ENCODE peak calls at places on chromosome 9, in four cellular contexts. R is HepG2, I is HCT116, J is GM12878. O is an unnamed sample.

GRCh38 chr9:113187935-113188595 is 33.0 kb downstream of the FKBP15 start:
- DNase-seq in I (peak; percentile 6), R (peak; percentile 4), J (no peak), O (peak; percentile 90)

GRCh38 chr9:113956901-113957777 is 81.0 kb downstream of the ZNF618 start:
- DNase-seq in I (no peak), R (no peak), J (no peak), O (no peak)

GRCh38 chr9:123269316-123269715 is 930 bp upstream of the STRBP start:
- DNase-seq in I (no peak), R (no peak), J (no peak), O (peak; percentile 16)

GRCh38 chr9:77221431-77221830 is 44.1 kb downstream of the VPS13A start:
- DNase-seq in J (no peak), R (no peak), I (no peak), O (no peak)

GRCh38 chr9:130137870-130138653 is 34.1 kb upstream of the NCS1 start:
- DNase-seq in J (no peak), R (no peak), I (no peak), O (peak; percentile 24)

GRCh38 chr9:35490155-35490909 is 421 bp downstream of the RUSC2 start:
- DNase-seq in I (no peak), J (no peak), R (no peak), O (no peak)

GRCh38 chr9:34612788-34613390 is 992 bp upstream of the RPP25L start:
- DNase-seq in R (peak; percentile 73), J (no peak), I (peak; percentile 54), O (peak; percentile 93)

GRCh38 chr9:115378758-115379157 is 260.8 kb upstream of the TNC start:
- DNase-seq in J (no peak), I (no peak), R (no peak), O (no peak)

GRCh38 chr9:12133416-12133815 is 559.8 kb upstream of the TYRP1 start:
- DNase-seq in R (no peak), J (no peak), I (no peak), O (no peak)

GRCh38 chr9:2559212-2560152 is 62.1 kb upstream of the VLDLR start:
- DNase-seq in J (no peak), R (no peak), I (no peak), O (no peak)

GRCh38 chr9:88852794-88853193 is 138.5 kb upstream of the S1PR3 start:
- DNase-seq in R (no peak), I (peak; percentile 2), J (no peak), O (peak; percentile 28)

GRCh38 chr9:87059740-87060139 is 112.4 kb upstream of the GAS1 start:
- DNase-seq in J (no peak), I (no peak), R (no peak), O (no peak)

GRCh38 chr9:88835038-88835466 is 156.2 kb upstream of the S1PR3 start:
- DNase-seq in J (peak; percentile 19), I (no peak), R (no peak), O (peak; percentile 86)

GRCh38 chr9:124659099-124659659 is 111.9 kb downstream of the NR6A1 start:
- DNase-seq in R (peak; percentile 93), J (peak; percentile 81), I (no peak), O (peak; percentile 95)

GRCh38 chr9:77817590-77818311 is 169.6 kb upstream of the GNA14 start:
- DNase-seq in R (no peak), J (no peak), I (no peak), O (no peak)

GRCh38 chr9:522658-523057 is 308.0 kb downstream of the DOCK8 start:
- DNase-seq in R (no peak), I (no peak), J (no peak), O (no peak)

GRCh38 chr9:107935931-107936330 is 446.4 kb upstream of the KLF4 start:
- DNase-seq in I (no peak), J (no peak), R (no peak), O (no peak)

GRCh38 chr9:83327323-83327722 is 210.9 kb downstream of the FRMD3 start:
- DNase-seq in I (no peak), R (peak; percentile 56), J (no peak), O (no peak)

GRCh38 chr9:88737031-88737430 is 202.1 kb downstream of the NXNL2 start:
- DNase-seq in I (no peak), J (no peak), R (no peak), O (no peak)

GRCh38 chr9:87518702-87519335 is 21.2 kb downstream of the DAPK1 start:
- DNase-seq in J (no peak), R (no peak), I (no peak), O (peak; percentile 77)

GRCh38 chr9:20236676-20237075 is 385.6 kb downstream of the MLLT3 start:
- DNase-seq in I (no peak), R (peak; percentile 32), J (no peak), O (no peak)

GRCh38 chr9:3863114-3863528 is 337.3 kb upstream of the RFX3 start:
- DNase-seq in R (no peak), J (no peak), I (peak; percentile 78), O (peak; percentile 36)

GRCh38 chr9:133993635-133994253 is 1.6 kb upstream of the VAV2 start:
- DNase-seq in I (no peak), R (no peak), J (no peak), O (no peak)

GRCh38 chr9:128820665-128821583 is 2.6 kb downstream of the ENDOG start:
- DNase-seq in R (no peak), I (no peak), J (no peak), O (no peak)

GRCh38 chr9:656918-657583 is 184.4 kb upstream of the DMRT1 start:
- DNase-seq in I (no peak), J (no peak), R (no peak), O (peak; percentile 54)

GRCh38 chr9:83405674-83406255 is 132.4 kb downstream of the FRMD3 start:
- DNase-seq in I (no peak), J (no peak), R (no peak), O (no peak)

GRCh38 chr9:3916420-3916819 is 383.4 kb downstream of the GLIS3 start:
- DNase-seq in R (no peak), I (no peak), J (no peak), O (no peak)

GRCh38 chr9:99807276-99807852 is 14.3 kb upstream of the NR4A3 start:
- DNase-seq in I (no peak), R (peak; percentile 50), J (no peak), O (peak; percentile 71)

GRCh38 chr9:99816392-99816791 is 5.3 kb upstream of the NR4A3 start:
- DNase-seq in J (no peak), I (no peak), R (no peak), O (no peak)

DNA sequence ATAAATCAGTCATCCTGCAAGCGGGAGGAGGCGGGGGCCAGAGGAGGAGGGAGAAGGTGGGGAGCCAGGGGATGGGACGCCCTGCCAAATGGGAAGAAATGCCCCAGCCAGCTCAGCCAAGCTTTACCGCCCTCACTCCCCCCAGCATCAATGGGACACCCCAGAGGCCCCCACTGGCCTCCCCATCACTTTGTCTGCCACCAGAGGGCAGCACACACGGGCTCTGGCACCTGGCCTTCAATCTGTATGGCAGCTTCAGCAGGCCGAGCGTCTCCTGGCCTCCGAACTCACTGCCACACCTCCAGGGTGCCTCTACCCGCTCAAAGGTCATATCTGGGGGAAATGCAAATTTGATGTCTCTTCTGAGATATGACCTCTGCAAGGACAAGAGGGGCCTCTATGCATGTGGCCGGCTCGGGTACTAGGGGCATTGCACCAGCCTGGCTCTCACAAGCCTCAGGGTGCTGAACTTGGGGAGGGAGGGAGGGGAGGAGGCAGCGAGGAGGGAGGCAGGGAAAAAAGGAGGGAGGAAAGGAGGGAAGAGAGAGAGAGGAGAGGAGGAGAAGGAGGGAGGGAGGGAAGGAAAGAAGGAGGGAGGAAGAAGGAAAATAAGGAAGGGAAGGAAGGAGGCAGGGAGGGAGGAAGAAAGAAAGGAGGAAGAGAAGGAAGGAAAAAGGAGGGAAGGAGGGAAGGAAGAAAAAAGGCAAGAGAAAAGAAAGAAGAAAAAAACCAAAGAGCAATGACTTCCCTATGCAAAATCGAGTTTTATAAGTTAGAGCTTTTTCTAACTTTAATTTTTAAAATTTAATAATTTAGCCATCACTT is 656 bp upstream of the GFI1B start:
- DNase-seq in R (peak; percentile 76), I (peak; percentile 54), J (no peak), O (peak; percentile 82)
- TF ChIP-seq MAX in R (peak; percentile 44), I (peak; percentile 36), J (no peak), O (peak; percentile 39)

DNA sequence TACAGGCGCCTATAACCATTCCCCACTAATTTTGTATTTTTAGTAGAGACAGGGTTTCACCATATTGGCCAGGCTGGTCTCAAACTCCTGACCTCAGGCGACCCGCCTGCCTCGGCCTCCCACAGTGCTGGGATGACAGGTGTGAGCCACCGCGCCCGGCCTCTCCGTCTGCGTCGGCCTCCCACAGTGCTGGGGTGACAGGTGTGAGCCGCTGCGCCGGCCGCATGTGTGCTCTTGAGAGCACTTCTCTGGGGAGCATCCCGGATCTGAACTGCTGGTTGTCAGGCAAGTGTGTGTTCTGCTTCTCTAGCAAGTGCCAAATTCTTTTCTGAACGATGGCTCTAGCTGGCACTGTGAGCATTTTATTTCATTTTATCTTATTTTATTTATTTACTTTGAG is 3.7 kb upstream of the ENTPD2 start:
- DNase-seq in R (no peak), J (no peak), I (no peak), O (no peak)
- TF ChIP-seq MAX in R (no peak), J (no peak), I (no peak), O (no peak)

GRCh38 chr9:69643098-69643497 is 29.1 kb downstream of the APBA1 start:
- DNase-seq in R (no peak), I (no peak), J (no peak), O (no peak)

GRCh38 chr9:69637801-69638200 is 34.4 kb downstream of the APBA1 start:
- DNase-seq in I (no peak), R (no peak), J (no peak), O (no peak)

GRCh38 chr9:69633716-69634115 is 38.5 kb downstream of the APBA1 start:
- DNase-seq in J (no peak), I (no peak), R (no peak), O (no peak)

GRCh38 chr9:69632768-69633167 is 39.4 kb downstream of the APBA1 start:
- DNase-seq in R (no peak), I (no peak), J (no peak), O (no peak)

DNA sequence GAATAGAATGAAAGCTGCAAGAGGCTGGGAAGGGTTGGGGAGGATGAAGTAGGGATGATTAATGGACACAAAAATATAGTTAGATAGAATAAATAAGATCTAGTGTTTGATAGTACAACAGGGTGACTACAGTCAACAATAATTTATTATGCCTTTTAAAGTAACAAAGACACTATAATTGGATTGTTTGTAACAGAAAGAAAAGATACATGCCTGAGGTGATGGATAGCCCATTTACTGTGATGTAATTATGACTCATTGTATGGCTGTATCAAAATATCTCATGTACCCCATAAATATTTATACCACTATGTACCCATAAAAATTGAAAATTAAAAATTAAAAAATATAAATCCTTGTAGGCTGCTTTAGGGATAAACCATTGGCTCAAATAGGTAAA is 35.0 kb downstream of the APBA1 start:
- DNase-seq in I (no peak), R (no peak), J (no peak), O (no peak)
- TF ChIP-seq MAX in I (no peak), R (no peak), J (no peak), O (no peak)

DNA sequence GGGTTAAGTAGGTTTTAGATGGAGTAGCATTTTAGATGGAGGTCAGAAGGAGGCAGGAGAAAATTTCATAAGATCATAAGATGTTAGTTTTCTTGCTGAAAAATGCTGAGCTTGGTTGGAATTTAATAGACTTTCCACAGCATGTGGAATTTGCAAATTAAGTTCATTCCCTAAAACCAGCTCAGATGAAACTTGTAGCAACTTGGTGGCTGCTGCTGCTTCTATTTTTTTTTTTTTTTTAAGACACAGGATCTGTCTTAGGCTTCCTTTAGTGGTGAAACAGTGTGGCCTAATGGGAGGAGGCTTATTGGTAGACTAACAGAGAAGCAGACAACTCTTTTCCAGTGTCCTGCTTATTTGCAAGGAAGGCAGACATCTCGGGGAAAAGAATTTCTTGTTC is 154.5 kb downstream of the AOPEP start:
- DNase-seq in R (no peak), I (no peak), J (no peak), O (no peak)
- TF ChIP-seq MAX in R (no peak), I (no peak), J (no peak), O (no peak)

O was measured in NB4.